ENCODE peak calls at places on chromosome 14, in eight cellular contexts. T is lower lobe of right lung, Y is Caco-2, O is cardiac muscle cell, S is tibial artery, H is astrocyte of the cerebellum, U is ascending aorta, J is AG04450. R is an unnamed sample.
A peak's percentile ranks its signal among the peaks of the same experiment; 100 is the strongest.

GRCh38 chr14:44846232-44846824 is 115.4 kb downstream of the KLHL28 start:
- DNase-seq in T (no peak), Y (peak; percentile 10), O (peak; percentile 64), S (no peak), H (peak; percentile 27), U (no peak), J (peak; percentile 24), R (peak; percentile 8)

GRCh38 chr14:31326111-31326510 is 94.2 kb downstream of the HEATR5A start:
- DNase-seq in T (no peak), Y (no peak), O (no peak), S (no peak), H (peak; percentile 15), U (no peak), J (no peak), R (no peak)

GRCh38 chr14:50647753-50648152 is 20.4 kb downstream of the SAV1 start:
- DNase-seq in T (no peak), Y (no peak), O (no peak), S (no peak), H (no peak), U (no peak), J (no peak), R (no peak)

GRCh38 chr14:99589031-99589441 is 15.0 kb downstream of the CCDC85C start:
- DNase-seq in T (no peak), Y (no peak), O (no peak), S (no peak), H (no peak), U (no peak), J (no peak), R (no peak)

GRCh38 chr14:87254331-87254730 is 738.7 kb downstream of the GALC start:
- DNase-seq in T (no peak), Y (no peak), O (no peak), S (no peak), H (no peak), U (no peak), J (no peak), R (no peak)

GRCh38 chr14:89171628-89172027 is 245.4 kb downstream of the FOXN3 start:
- DNase-seq in T (no peak), Y (no peak), O (no peak), S (no peak), H (no peak), U (no peak), J (no peak), R (no peak)

GRCh38 chr14:84025258-84026012 is 1504.5 kb upstream of the FLRT2 start:
- DNase-seq in T (no peak), Y (no peak), O (no peak), S (no peak), H (no peak), U (no peak), J (no peak), R (no peak)

GRCh38 chr14:37623971-37624370 is 28.5 kb downstream of the TTC6 start:
- DNase-seq in T (no peak), Y (no peak), O (no peak), S (no peak), H (no peak), U (no peak), J (no peak), R (no peak)

GRCh38 chr14:77154421-77154820 is 12.8 kb upstream of the ZDHHC22 start:
- DNase-seq in T (no peak), Y (no peak), O (no peak), S (no peak), H (no peak), U (no peak), J (no peak), R (no peak)

GRCh38 chr14:36646664-36647416 is 14.8 kb upstream of the PAX9 start:
- DNase-seq in T (no peak), Y (peak; percentile 59), O (no peak), S (peak; percentile 68), H (no peak), U (no peak), J (no peak), R (no peak)

GRCh38 chr14:94521375-94522114 is 12.3 kb upstream of the SERPINA12 start:
- DNase-seq in T (no peak), Y (no peak), O (no peak), S (peak; percentile 20), H (no peak), U (no peak), J (no peak), R (no peak)

GRCh38 chr14:89681086-89682018 is 264.3 kb upstream of the FOXN3 start:
- DNase-seq in T (peak; percentile 48), Y (peak; percentile 32), O (no peak), S (no peak), H (no peak), U (no peak), J (no peak), R (no peak)

GRCh38 chr14:67746927-67747326 is 45.2 kb downstream of the RDH12 start:
- DNase-seq in T (no peak), Y (no peak), O (no peak), S (no peak), H (no peak), U (no peak), J (no peak), R (no peak)

GRCh38 chr14:59359451-59360124 is 105.6 kb downstream of the GPR135 start:
- DNase-seq in T (no peak), Y (no peak), O (no peak), S (no peak), H (no peak), U (no peak), J (no peak), R (no peak)

GRCh38 chr14:75864352-75864751 is 117.4 kb downstream of the TGFB3 start:
- DNase-seq in T (no peak), Y (no peak), O (no peak), S (no peak), H (no peak), U (no peak), J (peak; percentile 55), R (no peak)

GRCh38 chr14:23366163-23366921 is 1.4 kb upstream of the EFS start:
- DNase-seq in T (peak; percentile 72), Y (no peak), O (peak; percentile 88), S (peak; percentile 92), H (peak; percentile 23), U (peak; percentile 83), J (peak; percentile 24), R (no peak)

GRCh38 chr14:62743569-62743968 is 301.7 kb downstream of the KCNH5 start:
- DNase-seq in T (no peak), Y (no peak), O (no peak), S (no peak), H (no peak), U (no peak), J (no peak), R (no peak)

GRCh38 chr14:36085861-36086260 is 90.7 kb downstream of the PTCSC3 start:
- DNase-seq in T (no peak), Y (no peak), O (no peak), S (no peak), H (no peak), U (no peak), J (no peak), R (no peak)

GRCh38 chr14:60775296-60775695 is 40.7 kb downstream of the MNAT1 start:
- DNase-seq in T (no peak), Y (no peak), O (no peak), S (no peak), H (peak; percentile 31), U (no peak), J (no peak), R (no peak)

GRCh38 chr14:60773558-60773957 is 39.0 kb downstream of the MNAT1 start:
- DNase-seq in T (no peak), Y (no peak), O (no peak), S (no peak), H (no peak), U (no peak), J (no peak), R (no peak)

DNA sequence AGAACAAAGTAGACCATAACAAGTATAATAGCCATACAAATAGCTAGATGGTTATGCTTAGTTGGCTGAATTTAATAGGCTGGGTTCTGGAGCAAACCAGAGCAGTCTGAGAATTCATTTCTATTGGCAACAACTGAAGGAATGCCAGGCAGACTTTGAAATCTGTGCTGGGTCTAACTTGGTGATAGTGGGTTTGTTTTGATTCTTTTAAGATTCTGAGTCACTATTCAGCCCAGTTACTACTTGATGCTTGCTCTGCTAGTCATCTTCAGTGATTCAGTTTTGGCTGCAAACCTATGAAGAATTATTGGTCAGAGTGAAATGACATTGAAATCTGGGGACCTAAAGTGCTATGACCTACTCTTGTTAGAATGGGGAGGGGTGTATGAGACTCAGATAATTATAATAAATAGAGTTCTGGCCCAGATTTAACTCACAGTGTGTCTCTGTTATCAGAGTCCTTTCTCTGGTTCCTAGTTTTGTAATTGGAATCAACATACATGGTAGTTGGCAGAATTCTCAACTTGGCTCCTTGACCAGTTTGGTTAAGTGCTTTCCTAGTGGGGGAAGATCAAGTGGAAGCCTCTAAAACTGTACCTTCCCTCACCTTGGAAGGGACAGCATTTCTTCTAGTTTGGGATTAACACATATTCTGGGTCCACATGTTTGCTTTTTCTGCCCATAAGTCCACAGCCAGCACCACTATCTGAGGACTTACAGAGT is 43.5 kb downstream of the MNAT1 start:
- DNase-seq in T (no peak), Y (no peak), O (no peak), S (no peak), H (peak; percentile 65), U (no peak), J (peak; percentile 63), R (peak; percentile 87)
- H3K4me3 ChIP-seq in T (no peak overlapping the region), Y (no peak overlapping the region), O (no peak overlapping the region), S (no peak overlapping the region), H (no peak overlapping the region), U (no peak overlapping the region), J (no peak overlapping the region), R (no peak overlapping the region)

GRCh38 chr14:101005447-101005846 is 101.9 kb upstream of the RTL1 start:
- DNase-seq in T (peak; percentile 78), Y (no peak), O (no peak), S (peak; percentile 76), H (no peak), U (peak; percentile 67), J (no peak), R (no peak)
- H3K4me3 ChIP-seq in T (peak overlapping the region; percentile 3), Y (no peak overlapping the region), O (no peak overlapping the region), S (no peak overlapping the region), H (no peak overlapping the region), U (no peak overlapping the region), J (no peak overlapping the region), R (no peak overlapping the region)

DNA sequence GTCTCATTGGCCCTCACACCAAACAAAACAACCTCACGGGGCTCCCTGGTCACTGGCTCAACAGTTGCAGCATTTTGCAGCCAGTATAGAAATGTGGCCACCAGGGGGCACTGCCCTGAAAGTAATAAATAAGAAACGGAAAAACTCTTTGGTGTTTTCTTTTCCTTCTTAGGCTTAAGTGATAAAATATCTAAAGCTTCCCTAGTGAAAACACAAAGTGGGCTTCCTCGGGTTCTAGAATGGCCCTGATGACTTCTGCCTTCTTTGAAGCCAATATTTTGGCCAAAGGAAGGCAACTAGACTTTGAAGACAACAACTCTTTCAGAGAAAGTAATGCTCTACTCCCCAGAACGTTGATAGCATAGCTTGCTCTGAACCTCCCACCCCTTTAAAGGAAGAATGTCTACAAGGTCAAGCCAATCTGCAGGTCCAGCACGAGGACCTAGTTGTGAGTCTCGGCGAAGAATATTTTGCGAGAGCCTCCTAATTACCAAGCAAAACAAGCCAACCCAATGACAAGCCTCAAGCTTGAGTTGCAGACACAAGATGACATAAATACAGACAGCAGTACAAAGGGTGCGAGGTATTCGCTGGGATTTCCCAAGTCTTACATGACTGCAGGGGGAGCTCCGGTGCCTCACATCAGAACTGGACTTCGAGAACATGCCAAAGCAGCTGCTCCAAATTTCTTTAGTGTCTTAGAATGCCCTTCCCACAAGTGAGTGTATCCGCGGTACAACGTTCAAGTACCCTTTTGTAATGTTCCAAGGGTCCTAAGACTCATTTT is 2.6 kb downstream of the ITPK1 start:
- DNase-seq in T (peak; percentile 85), Y (peak; percentile 79), O (peak; percentile 93), S (peak; percentile 89), H (peak; percentile 68), U (peak; percentile 91), J (peak; percentile 52), R (peak; percentile 61)
- H3K4me3 ChIP-seq in T (peak overlapping the region; percentile 87), Y (no peak overlapping the region), O (no peak overlapping the region), S (peak overlapping the region; percentile 92), H (peak overlapping the region; percentile 67), U (peak overlapping the region; percentile 46), J (peak overlapping the region; percentile 34), R (no peak overlapping the region)

GRCh38 chr14:25696176-25696575 is 646.2 kb upstream of the STXBP6 start:
- DNase-seq in T (no peak), Y (no peak), O (no peak), S (no peak), H (no peak), U (no peak), J (no peak), R (no peak)
- H3K4me3 ChIP-seq in T (no peak overlapping the region), Y (no peak overlapping the region), O (no peak overlapping the region), S (no peak overlapping the region), H (no peak overlapping the region), U (no peak overlapping the region), J (no peak overlapping the region), R (no peak overlapping the region)